ENCODE peak calls at places on chromosomes 6 and 20, in seven cellular contexts. U is left lung; D is K562; Q is GM23248; C is mesenchymal stem cell; S is H9; N is effector memory CD4-positive, alpha-beta T cell. J is an unnamed sample. For H3K27me3, the result is how much of the 10 kb centered on the place peaks cover.

GRCh38 chr20:44460795-44461141 is 14.9 kb upstream of the TTPAL start:
- DNase-seq in D (peak), C (peak), S (no peak), Q (peak), N (no peak), U (no peak), J (no peak)

GRCh38 chr6:70894001-70894400 is 62.9 kb downstream of the B3GAT2 start:
- DNase-seq in N (no peak), Q (no peak), D (no peak), S (no peak), C (no peak), U (no peak), J (no peak)

GRCh38 chr6:128482642-128483041 is 37.8 kb downstream of the PTPRK start:
- DNase-seq in D (no peak), S (no peak), C (no peak), Q (no peak), N (no peak), U (no peak), J (no peak)

GRCh38 chr6:11618533-11618932 is 81.0 kb downstream of the TMEM170B start:
- DNase-seq in S (no peak), D (no peak), N (no peak), Q (peak), C (peak), U (no peak), J (no peak)

GRCh38 chr6:129031051-129031599 is 148.2 kb downstream of the LAMA2 start:
- DNase-seq in C (peak), D (no peak), Q (peak), N (no peak), U (no peak), S (no peak), J (no peak)

GRCh38 chr6:151197556-151197955 is 42.2 kb upstream of the AKAP12 start:
- DNase-seq in C (no peak), N (no peak), S (no peak), D (no peak), U (no peak), Q (no peak), J (no peak)

GRCh38 chr6:160035693-160036330 is 66.9 kb downstream of the IGF2R start:
- DNase-seq in Q (peak), C (no peak), U (no peak), D (no peak), S (no peak), N (no peak), J (no peak)

GRCh38 chr20:20710847-20711315 is 1.6 kb downstream of the RALGAPA2 start:
- DNase-seq in Q (no peak), S (no peak), U (no peak), C (no peak), N (no peak), D (no peak), J (no peak)

GRCh38 chr6:52929321-52930164 is 20.0 kb upstream of the GSTA3 start:
- DNase-seq in N (no peak), S (no peak), D (no peak), C (peak), U (no peak), Q (peak), J (peak)

GRCh38 chr6:51283723-51284122 is 465.1 kb downstream of the TFAP2B start:
- DNase-seq in C (no peak), U (no peak), N (no peak), D (no peak), S (no peak), Q (no peak), J (no peak)

GRCh38 chr6:33279971-33280511 is 3.1 kb downstream of the B3GALT4 start:
- DNase-seq in U (no peak), N (no peak), C (peak), S (peak), D (peak), Q (peak), J (no peak)

GRCh38 chr6:42316390-42316970 is 98.8 kb upstream of the MRPS10 start:
- DNase-seq in D (no peak), C (peak), U (no peak), Q (peak), S (no peak), N (no peak), J (no peak)

GRCh38 chr6:41430875-41431274 is 95.5 kb downstream of the NCR2 start:
- DNase-seq in Q (peak), D (no peak), S (no peak), N (no peak), U (no peak), C (peak), J (no peak)

GRCh38 chr6:5128351-5128750 is 43.2 kb downstream of the PPP1R3G start:
- DNase-seq in N (no peak), C (no peak), U (no peak), D (no peak), S (no peak), Q (no peak), J (no peak)

DNA sequence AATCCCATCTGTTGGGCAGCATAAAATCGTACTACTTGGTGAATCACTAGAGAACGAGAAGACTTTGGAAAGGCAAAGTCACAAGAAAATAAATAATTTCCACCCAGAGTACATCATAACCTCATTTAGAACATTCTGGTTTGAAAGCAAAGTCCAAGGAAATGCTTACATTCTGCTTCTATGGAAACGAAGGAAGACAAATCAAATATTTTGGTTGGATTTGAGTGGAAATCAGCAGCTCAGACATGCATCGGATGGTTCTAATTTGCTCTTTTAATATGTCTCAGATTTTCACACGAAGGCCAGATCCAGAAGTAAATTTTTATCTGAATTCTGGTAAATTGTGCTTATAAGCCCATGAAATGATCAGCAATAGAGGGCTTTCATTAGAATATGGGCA is 60.6 kb upstream of the LTV1 start:
- DNase-seq in S (no peak), N (no peak), Q (peak), U (no peak), D (no peak), C (no peak), J (no peak)
- H3K27me3 ChIP-seq in S (under half), N (under half), Q (under half), U (under half), D (under half), C (under half), J (under half)

DNA sequence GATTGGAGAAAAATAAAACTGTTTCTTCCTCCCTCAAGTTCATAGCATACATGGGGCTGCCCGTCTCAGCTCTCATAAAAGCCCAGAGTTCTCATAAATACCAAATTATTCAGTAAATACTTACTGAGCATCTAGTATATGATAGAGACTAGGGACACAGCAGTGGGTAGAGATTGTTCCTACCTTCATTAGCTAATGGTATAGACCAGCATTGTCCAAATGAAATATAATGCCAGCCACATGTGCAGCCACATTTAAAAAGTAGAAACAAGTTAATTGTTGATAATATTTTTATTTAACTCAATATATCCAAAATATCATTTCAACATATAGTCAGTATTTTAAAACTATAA is 1.1 kb downstream of the TTLL9 start:
- DNase-seq in U (no peak), C (no peak), N (no peak), D (no peak), S (no peak), Q (no peak), J (no peak)
- H3K27ac ChIP-seq in U (no peak), C (no peak), N (no peak), D (no peak), S (no peak), Q (no peak), J (no peak)

GRCh38 chr6:164897523-164898094 is 411.8 kb downstream of the C6orf118 start:
- DNase-seq in Q (peak), U (no peak), C (no peak), D (no peak), N (no peak), S (no peak), J (no peak)
- H3K27me3 ChIP-seq in Q (under half), U (under half), C (under half), D (under half), N (under half), S (under half), J (under half)

DNA sequence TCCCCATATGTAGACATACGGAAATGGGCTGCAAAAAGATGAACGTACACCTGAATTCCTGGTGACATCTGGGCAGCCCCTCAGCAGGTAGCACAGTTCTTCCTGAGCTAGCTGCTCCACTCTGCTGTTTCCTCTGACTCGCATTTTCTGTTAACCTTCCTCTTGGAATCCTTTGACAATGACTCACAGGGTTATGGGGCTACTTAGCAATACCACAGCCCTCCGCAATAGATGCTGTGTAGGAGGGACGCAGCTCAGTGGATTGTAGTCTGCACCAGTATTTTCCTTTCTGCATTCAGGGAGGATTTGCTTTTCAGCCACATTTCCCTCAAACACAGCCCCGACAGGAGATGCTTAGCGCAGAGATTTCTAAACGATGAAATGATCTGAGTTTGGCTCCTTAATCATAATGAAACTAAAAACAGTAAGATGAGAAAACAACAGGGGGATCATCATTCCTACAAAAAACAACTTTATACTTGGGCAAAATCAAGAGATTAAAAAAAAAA is 12.4 kb downstream of the BACH2 start:
- DNase-seq in N (peak), S (peak), C (peak), U (no peak), Q (peak), D (peak), J (no peak)
- H3K27ac ChIP-seq in N (peak), S (no peak), C (peak), U (peak), Q (peak), D (peak), J (no peak)

GRCh38 chr20:53255102-53255710 is 283.0 kb downstream of the TSHZ2 start:
- DNase-seq in S (no peak), D (no peak), C (no peak), U (no peak), Q (no peak), N (no peak), J (no peak)
- H3K27me3 ChIP-seq in S (under half), D (under half), C (under half), U (under half), Q (under half), N (under half), J (under half)

DNA sequence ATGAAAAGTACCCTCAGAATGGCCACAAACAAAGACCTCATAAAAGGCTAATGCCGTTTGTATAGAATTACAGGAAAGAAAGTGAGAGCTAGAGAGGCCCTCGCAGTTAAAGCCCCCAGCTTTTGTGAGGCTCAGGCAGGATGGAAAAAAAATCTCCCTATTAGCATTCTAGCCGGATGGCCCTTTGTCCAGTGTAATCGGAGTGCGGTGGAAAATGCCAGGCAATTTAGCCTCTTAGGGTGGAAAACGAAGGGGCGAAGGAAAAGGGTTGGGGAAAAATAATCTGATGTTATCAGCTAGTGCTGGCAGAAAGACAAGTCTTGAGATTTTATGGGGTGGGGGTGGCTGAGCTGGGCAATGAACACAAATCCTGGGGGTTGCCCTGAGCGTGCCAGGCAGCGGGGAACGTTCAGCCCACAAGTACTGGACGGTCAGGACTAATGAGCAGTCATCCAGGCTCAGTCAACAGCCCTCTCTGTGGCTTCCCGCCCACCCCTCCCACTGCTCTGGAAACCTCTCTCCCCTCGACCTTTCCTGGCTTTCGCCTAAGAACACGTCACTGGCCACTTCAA is 92.4 kb downstream of the PSMG4 start:
- DNase-seq in S (no peak), C (no peak), N (no peak), D (peak), Q (no peak), U (no peak), J (no peak)
- H3K27ac ChIP-seq in S (no peak), C (no peak), N (no peak), D (no peak), Q (no peak), U (peak), J (no peak)

GRCh38 chr6:49416195-49416594 is 46.9 kb downstream of the MMUT start:
- DNase-seq in C (no peak), N (no peak), S (no peak), Q (no peak), D (no peak), U (no peak), J (no peak)

GRCh38 chr6:49406241-49406970 is 56.6 kb downstream of the MMUT start:
- DNase-seq in D (no peak), N (no peak), C (no peak), Q (peak), U (no peak), S (no peak), J (no peak)

GRCh38 chr6:49409951-49410542 is 53.0 kb downstream of the MMUT start:
- DNase-seq in Q (peak), C (peak), S (peak), D (peak), N (peak), U (no peak), J (peak)

GRCh38 chr6:49415358-49415757 is 47.7 kb downstream of the MMUT start:
- DNase-seq in N (no peak), S (no peak), U (no peak), Q (no peak), D (no peak), C (no peak), J (no peak)

GRCh38 chr6:49410564-49410963 is 52.5 kb downstream of the MMUT start:
- DNase-seq in C (no peak), N (no peak), Q (no peak), S (no peak), D (no peak), U (no peak), J (no peak)
- H3K27me3 ChIP-seq in C (under half), N (under half), Q (under half), S (under half), D (under half), U (under half), J (under half)

GRCh38 chr20:25626779-25627178 is 3.0 kb upstream of the NANP start:
- DNase-seq in C (no peak), D (no peak), S (no peak), N (no peak), U (no peak), Q (no peak), J (no peak)
- H3K27ac ChIP-seq in C (no peak), D (no peak), S (no peak), N (no peak), U (no peak), Q (no peak), J (no peak)

DNA sequence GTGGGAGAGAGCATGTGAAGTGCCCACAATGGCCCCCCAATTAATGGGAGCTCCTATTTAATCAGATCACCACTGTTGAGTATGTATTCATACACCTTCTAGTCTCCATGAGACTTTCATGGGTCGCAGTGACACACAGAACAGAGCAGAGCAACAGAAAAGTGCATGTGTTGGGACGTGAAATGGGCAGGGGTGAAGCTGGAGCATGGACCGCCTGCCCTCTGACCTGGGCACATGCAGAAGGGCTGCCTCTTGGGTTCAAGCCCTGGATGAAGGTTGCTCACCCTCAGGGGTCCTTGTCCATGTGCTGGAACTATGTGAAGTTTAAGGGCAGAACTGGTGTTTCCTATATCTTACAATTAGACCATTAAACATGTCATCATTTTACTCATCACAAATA is 106.0 kb upstream of the PHACTR3 start:
- DNase-seq in C (no peak), U (no peak), N (no peak), S (no peak), D (no peak), Q (no peak), J (no peak)
- H3K27me3 ChIP-seq in C (under half), U (under half), N (under half), S (under half), D (under half), Q (under half), J (under half)

J was measured in upper lobe of right lung.